ENCODE peak calls at places on chromosomes 3 and 15, in six cellular contexts. One of them, this sample, is unnamed. For H3K4me1, the result is how much of the 10 kb centered on the place peaks cover.

GRCh38 chr15:66748320-66748779 is 46.3 kb downstream of the SMAD6 start:
- DNase-seq in MM.1S: no peak
- DNase-seq in Caco-2: no peak
- DNase-seq in uterus: no peak
- DNase-seq in small intestine: no peak
- DNase-seq in heart right ventricle: no peak
- DNase-seq in this sample: no peak

GRCh38 chr15:90342655-90343054 is 9.4 kb upstream of the ZNF774 start:
- DNase-seq in uterus: no peak
- DNase-seq in small intestine: no peak
- DNase-seq in MM.1S: no peak
- DNase-seq in Caco-2: no peak
- DNase-seq in heart right ventricle: no peak
- DNase-seq in this sample: no peak

GRCh38 chr3:196207833-196208607 is 3.2 kb downstream of the ZDHHC19 start:
- DNase-seq in uterus: no peak
- DNase-seq in MM.1S: no peak
- DNase-seq in heart right ventricle: no peak
- DNase-seq in Caco-2: peak
- DNase-seq in small intestine: peak
- DNase-seq in this sample: no peak

GRCh38 chr3:171972965-171973364 is 66.4 kb upstream of the FNDC3B start:
- DNase-seq in small intestine: no peak
- DNase-seq in heart right ventricle: peak
- DNase-seq in MM.1S: no peak
- DNase-seq in uterus: peak
- DNase-seq in Caco-2: no peak
- DNase-seq in this sample: peak

GRCh38 chr3:111929484-111929883 is 49.3 kb upstream of the ABHD10 start:
- DNase-seq in Caco-2: no peak
- DNase-seq in uterus: no peak
- DNase-seq in heart right ventricle: no peak
- DNase-seq in small intestine: peak
- DNase-seq in MM.1S: no peak
- DNase-seq in this sample: no peak

GRCh38 chr3:107525954-107526305 is 3.2 kb downstream of the BBX start:
- DNase-seq in small intestine: no peak
- DNase-seq in MM.1S: no peak
- DNase-seq in uterus: no peak
- DNase-seq in Caco-2: no peak
- DNase-seq in heart right ventricle: no peak
- DNase-seq in this sample: no peak

GRCh38 chr3:49785565-49786356 is 581 bp downstream of the IP6K1 start:
- DNase-seq in uterus: peak
- DNase-seq in small intestine: no peak
- DNase-seq in MM.1S: peak
- DNase-seq in heart right ventricle: peak
- DNase-seq in Caco-2: no peak
- DNase-seq in this sample: no peak

GRCh38 chr3:28328188-28329151 is 20.1 kb upstream of the ZCWPW2 start:
- DNase-seq in small intestine: peak
- DNase-seq in MM.1S: peak
- DNase-seq in uterus: no peak
- DNase-seq in Caco-2: peak
- DNase-seq in heart right ventricle: no peak
- DNase-seq in this sample: no peak

GRCh38 chr3:63988943-63989342 is 34.4 kb downstream of the PSMD6 start:
- DNase-seq in small intestine: no peak
- DNase-seq in heart right ventricle: no peak
- DNase-seq in uterus: no peak
- DNase-seq in Caco-2: no peak
- DNase-seq in MM.1S: no peak
- DNase-seq in this sample: no peak

GRCh38 chr3:115855911-115856310 is 232.6 kb downstream of the GAP43 start:
- DNase-seq in small intestine: no peak
- DNase-seq in MM.1S: no peak
- DNase-seq in heart right ventricle: no peak
- DNase-seq in uterus: no peak
- DNase-seq in Caco-2: no peak
- DNase-seq in this sample: no peak

GRCh38 chr3:42841332-42841731 is 32.1 kb downstream of the ACKR2 start:
- DNase-seq in uterus: no peak
- DNase-seq in heart right ventricle: no peak
- DNase-seq in small intestine: no peak
- DNase-seq in MM.1S: no peak
- DNase-seq in Caco-2: no peak
- DNase-seq in this sample: no peak

GRCh38 chr3:30826381-30827061 is 67.9 kb downstream of the GADL1 start:
- DNase-seq in uterus: no peak
- DNase-seq in heart right ventricle: peak
- DNase-seq in Caco-2: no peak
- DNase-seq in MM.1S: peak
- DNase-seq in small intestine: no peak
- DNase-seq in this sample: no peak

GRCh38 chr3:126341755-126342150 is 15.5 kb downstream of the KLF15 start:
- DNase-seq in Caco-2: no peak
- DNase-seq in uterus: no peak
- DNase-seq in MM.1S: no peak
- DNase-seq in small intestine: no peak
- DNase-seq in heart right ventricle: no peak
- DNase-seq in this sample: peak

GRCh38 chr3:132318451-132318850 is 1.2 kb downstream of the ACP3 start:
- DNase-seq in MM.1S: no peak
- DNase-seq in uterus: no peak
- DNase-seq in small intestine: no peak
- DNase-seq in heart right ventricle: no peak
- DNase-seq in Caco-2: no peak
- DNase-seq in this sample: no peak

GRCh38 chr3:158912621-158913020 is 110.8 kb downstream of the MFSD1 start:
- DNase-seq in heart right ventricle: no peak
- DNase-seq in Caco-2: no peak
- DNase-seq in MM.1S: no peak
- DNase-seq in uterus: no peak
- DNase-seq in small intestine: no peak
- DNase-seq in this sample: no peak

GRCh38 chr3:51279448-51279847 is 105.6 kb upstream of the MANF start:
- DNase-seq in MM.1S: no peak
- DNase-seq in uterus: no peak
- DNase-seq in small intestine: no peak
- DNase-seq in heart right ventricle: no peak
- DNase-seq in Caco-2: no peak
- DNase-seq in this sample: no peak

GRCh38 chr3:14962762-14963161 is 15.4 kb downstream of the NR2C2 start:
- DNase-seq in uterus: no peak
- DNase-seq in heart right ventricle: no peak
- DNase-seq in Caco-2: no peak
- DNase-seq in MM.1S: no peak
- DNase-seq in small intestine: no peak
- DNase-seq in this sample: no peak

GRCh38 chr3:155753038-155753647 is 8.3 kb upstream of the PLCH1 start:
- DNase-seq in small intestine: peak
- DNase-seq in Caco-2: peak
- DNase-seq in heart right ventricle: no peak
- DNase-seq in uterus: no peak
- DNase-seq in MM.1S: peak
- DNase-seq in this sample: no peak

GRCh38 chr15:57111002-57111401 is 192.6 kb downstream of the TCF12 start:
- DNase-seq in small intestine: no peak
- DNase-seq in MM.1S: no peak
- DNase-seq in Caco-2: peak
- DNase-seq in heart right ventricle: no peak
- DNase-seq in uterus: no peak
- DNase-seq in this sample: no peak

GRCh38 chr3:120559228-120560061 is 36.7 kb upstream of the NDUFB4 start:
- DNase-seq in MM.1S: no peak
- DNase-seq in heart right ventricle: peak
- DNase-seq in Caco-2: no peak
- DNase-seq in small intestine: no peak
- DNase-seq in uterus: no peak
- DNase-seq in this sample: peak

GRCh38 chr3:105369501-105370371 is 3.0 kb downstream of the ALCAM start:
- DNase-seq in uterus: peak
- DNase-seq in Caco-2: peak
- DNase-seq in small intestine: peak
- DNase-seq in MM.1S: peak
- DNase-seq in heart right ventricle: peak
- DNase-seq in this sample: peak

GRCh38 chr3:195812366-195812765 is 637 bp upstream of the MUC4 start:
- DNase-seq in Caco-2: no peak
- DNase-seq in heart right ventricle: no peak
- DNase-seq in small intestine: no peak
- DNase-seq in uterus: no peak
- DNase-seq in MM.1S: no peak
- DNase-seq in this sample: no peak

GRCh38 chr3:73766599-73767378 is 142.0 kb upstream of the PDZRN3 start:
- DNase-seq in uterus: peak
- DNase-seq in small intestine: peak
- DNase-seq in MM.1S: no peak
- DNase-seq in Caco-2: no peak
- DNase-seq in heart right ventricle: peak
- DNase-seq in this sample: no peak

GRCh38 chr15:66573348-66573718 is 7.5 kb upstream of the LCTL start:
- DNase-seq in heart right ventricle: no peak
- DNase-seq in Caco-2: no peak
- DNase-seq in uterus: no peak
- DNase-seq in MM.1S: no peak
- DNase-seq in small intestine: no peak
- DNase-seq in this sample: no peak

GRCh38 chr3:114558271-114558670 is 264.4 kb downstream of the TIGIT start:
- DNase-seq in Caco-2: no peak
- DNase-seq in MM.1S: no peak
- DNase-seq in small intestine: no peak
- DNase-seq in uterus: no peak
- DNase-seq in heart right ventricle: no peak
- DNase-seq in this sample: no peak

GRCh38 chr3:73813291-73813977 is 188.7 kb upstream of the PDZRN3 start:
- DNase-seq in Caco-2: no peak
- DNase-seq in small intestine: no peak
- DNase-seq in heart right ventricle: no peak
- DNase-seq in uterus: peak
- DNase-seq in MM.1S: no peak
- DNase-seq in this sample: no peak

GRCh38 chr3:59502806-59503205 is 453.0 kb upstream of the CFAP20DC start:
- DNase-seq in small intestine: no peak
- DNase-seq in heart right ventricle: no peak
- DNase-seq in MM.1S: no peak
- DNase-seq in Caco-2: no peak
- DNase-seq in uterus: no peak
- DNase-seq in this sample: no peak

GRCh38 chr3:148006508-148006907 is 597.3 kb downstream of the ZIC1 start:
- DNase-seq in MM.1S: peak
- DNase-seq in Caco-2: no peak
- DNase-seq in heart right ventricle: no peak
- DNase-seq in uterus: no peak
- DNase-seq in small intestine: no peak
- DNase-seq in this sample: no peak

GRCh38 chr15:70342141-70342540 is 244.4 kb upstream of the TLE3 start:
- DNase-seq in MM.1S: no peak
- DNase-seq in heart right ventricle: no peak
- DNase-seq in uterus: no peak
- DNase-seq in small intestine: no peak
- DNase-seq in Caco-2: no peak
- DNase-seq in this sample: no peak

DNA sequence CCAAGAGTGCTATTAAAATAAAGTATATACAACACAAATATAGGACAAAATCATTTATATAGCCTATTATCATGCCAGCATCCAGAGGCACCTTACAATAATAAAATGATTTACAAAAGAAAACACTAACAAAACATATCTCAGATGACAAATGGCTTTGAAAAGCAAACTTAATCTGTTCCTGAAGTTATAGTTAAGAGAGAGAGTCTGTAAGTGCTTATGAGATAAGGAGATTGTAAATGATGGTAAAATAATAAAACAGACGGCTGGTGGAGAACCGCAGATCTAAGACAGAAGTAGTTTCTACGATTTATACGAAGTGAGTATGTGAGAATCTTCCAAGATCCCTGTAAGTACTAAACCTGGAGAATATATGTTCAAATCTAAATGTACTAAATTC is 682.6 kb upstream of the NR2F2 start:
- DNase-seq in MM.1S: no peak
- DNase-seq in heart right ventricle: no peak
- DNase-seq in small intestine: no peak
- DNase-seq in Caco-2: no peak
- DNase-seq in uterus: no peak
- DNase-seq in this sample: no peak
- H3K4me1 ChIP-seq in MM.1S: under half
- H3K4me1 ChIP-seq in heart right ventricle: under half
- H3K4me1 ChIP-seq in small intestine: under half
- H3K4me1 ChIP-seq in Caco-2: under half
- H3K4me1 ChIP-seq in uterus: under half
- H3K4me1 ChIP-seq in this sample: under half

GRCh38 chr15:96336643-96337353 is 6.3 kb downstream of the NR2F2 start:
- DNase-seq in small intestine: no peak
- DNase-seq in MM.1S: no peak
- DNase-seq in heart right ventricle: no peak
- DNase-seq in Caco-2: no peak
- DNase-seq in uterus: no peak
- DNase-seq in this sample: peak
- H3K4me1 ChIP-seq in small intestine: under half
- H3K4me1 ChIP-seq in MM.1S: under half
- H3K4me1 ChIP-seq in heart right ventricle: under half
- H3K4me1 ChIP-seq in Caco-2: under half
- H3K4me1 ChIP-seq in uterus: under half
- H3K4me1 ChIP-seq in this sample: under half

GRCh38 chr15:73992594-73992898 is 451 bp upstream of the STOML1 start:
- DNase-seq in MM.1S: no peak
- DNase-seq in Caco-2: no peak
- DNase-seq in heart right ventricle: no peak
- DNase-seq in uterus: no peak
- DNase-seq in small intestine: no peak
- DNase-seq in this sample: no peak
- H3K4me1 ChIP-seq in MM.1S: under half
- H3K4me1 ChIP-seq in Caco-2: under half
- H3K4me1 ChIP-seq in heart right ventricle: half or more
- H3K4me1 ChIP-seq in uterus: under half
- H3K4me1 ChIP-seq in small intestine: under half
- H3K4me1 ChIP-seq in this sample: half or more

DNA sequence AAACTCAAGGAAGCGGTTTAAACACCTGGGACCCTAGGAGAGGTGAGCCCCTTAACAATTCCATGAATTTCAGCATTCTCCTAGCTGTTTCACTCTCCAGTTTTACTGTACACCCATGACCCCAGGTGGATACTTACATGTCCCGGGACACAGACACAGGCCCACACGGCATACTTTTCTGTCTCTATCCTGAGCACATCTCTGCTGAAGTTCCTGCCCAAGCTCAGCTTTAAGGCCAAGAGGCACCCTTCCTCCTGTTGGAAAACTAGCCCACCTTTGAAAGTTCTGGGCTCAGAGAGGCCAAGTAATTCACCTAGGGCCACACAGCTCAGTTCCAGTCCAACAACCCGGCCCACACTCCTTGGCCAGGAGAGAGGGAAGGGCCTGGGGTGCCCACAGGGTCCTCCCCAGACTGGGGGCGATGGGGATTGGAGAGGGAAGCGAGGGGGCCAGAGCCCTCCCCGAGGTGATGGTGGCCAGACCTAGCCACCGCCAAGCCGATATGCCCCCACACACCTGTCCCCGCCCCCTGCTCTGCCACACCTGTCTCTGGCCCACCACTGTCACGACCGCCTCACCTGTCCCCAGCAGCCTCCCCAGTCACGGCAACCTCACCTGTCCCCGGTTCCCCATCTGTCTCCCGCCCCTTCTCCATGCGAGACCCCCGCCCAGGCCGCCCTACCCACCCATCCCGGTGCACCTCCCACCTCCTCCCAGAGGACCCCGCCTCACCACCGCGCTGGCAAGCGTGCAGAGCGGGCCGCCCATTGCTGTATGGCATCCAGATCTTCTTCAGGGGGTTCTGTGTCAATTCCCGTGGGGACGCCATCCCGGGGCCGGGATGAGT is 431 bp downstream of the PFKFB4 start:
- DNase-seq in MM.1S: no peak
- DNase-seq in small intestine: peak
- DNase-seq in heart right ventricle: no peak
- DNase-seq in uterus: no peak
- DNase-seq in Caco-2: peak
- DNase-seq in this sample: no peak
- H3K4me1 ChIP-seq in MM.1S: under half
- H3K4me1 ChIP-seq in small intestine: under half
- H3K4me1 ChIP-seq in heart right ventricle: under half
- H3K4me1 ChIP-seq in uterus: under half
- H3K4me1 ChIP-seq in Caco-2: under half
- H3K4me1 ChIP-seq in this sample: under half

This sample was measured in tibial artery.